ENCODE peak calls at places on chromosomes 3 and 15, in ten cellular contexts. One of them, this sample, is unnamed.

GRCh38 chr3:46065294-46065705 is 38.0 kb upstream of the XCR1 start:
- DNase-seq in fibroblast of mammary gland: no peak
- DNase-seq in H1: no peak
- DNase-seq in WTC11: no peak
- DNase-seq in hepatocyte: peak; percentile 22
- DNase-seq in neural crest cell: no peak
- DNase-seq in BE2C: peak; percentile 19
- DNase-seq in psoas muscle: peak; percentile 71
- DNase-seq in right lobe of liver: no peak
- DNase-seq in fibroblast of villous mesenchyme: no peak
- DNase-seq in this sample: peak; percentile 89

GRCh38 chr3:30587876-30588275 is 18.5 kb upstream of the TGFBR2 start:
- DNase-seq in H1: no peak
- DNase-seq in BE2C: no peak
- DNase-seq in fibroblast of villous mesenchyme: no peak
- DNase-seq in neural crest cell: no peak
- DNase-seq in hepatocyte: no peak
- DNase-seq in WTC11: no peak
- DNase-seq in fibroblast of mammary gland: no peak
- DNase-seq in psoas muscle: no peak
- DNase-seq in right lobe of liver: no peak
- DNase-seq in this sample: no peak

GRCh38 chr3:97821413-97821809 is 400 bp upstream of the CRYBG3 start:
- DNase-seq in neural crest cell: peak; percentile 19
- DNase-seq in fibroblast of mammary gland: peak; percentile 47
- DNase-seq in fibroblast of villous mesenchyme: peak; percentile 71
- DNase-seq in WTC11: peak; percentile 66
- DNase-seq in right lobe of liver: peak; percentile 60
- DNase-seq in BE2C: peak; percentile 55
- DNase-seq in H1: no peak
- DNase-seq in psoas muscle: peak; percentile 65
- DNase-seq in hepatocyte: peak; percentile 66
- DNase-seq in this sample: peak; percentile 66

GRCh38 chr3:66037330-66037985 is 1.3 kb downstream of the MAGI1 start:
- DNase-seq in fibroblast of villous mesenchyme: peak; percentile 57
- DNase-seq in right lobe of liver: peak; percentile 73
- DNase-seq in hepatocyte: peak; percentile 81
- DNase-seq in H1: peak; percentile 39
- DNase-seq in fibroblast of mammary gland: peak; percentile 48
- DNase-seq in psoas muscle: peak; percentile 64
- DNase-seq in neural crest cell: peak; percentile 11
- DNase-seq in WTC11: peak; percentile 65
- DNase-seq in BE2C: peak; percentile 58
- DNase-seq in this sample: peak; percentile 77

GRCh38 chr15:99324082-99324620 is 72.9 kb downstream of the LRRC28 start:
- DNase-seq in H1: no peak
- DNase-seq in BE2C: no peak
- DNase-seq in hepatocyte: no peak
- DNase-seq in psoas muscle: no peak
- DNase-seq in fibroblast of mammary gland: peak; percentile 89
- DNase-seq in right lobe of liver: no peak
- DNase-seq in WTC11: no peak
- DNase-seq in fibroblast of villous mesenchyme: peak; percentile 68
- DNase-seq in neural crest cell: no peak
- DNase-seq in this sample: no peak

GRCh38 chr3:11434697-11435096 is 162.5 kb downstream of the ATG7 start:
- DNase-seq in fibroblast of villous mesenchyme: no peak
- DNase-seq in fibroblast of mammary gland: no peak
- DNase-seq in neural crest cell: no peak
- DNase-seq in WTC11: no peak
- DNase-seq in psoas muscle: no peak
- DNase-seq in BE2C: no peak
- DNase-seq in H1: no peak
- DNase-seq in right lobe of liver: no peak
- DNase-seq in hepatocyte: no peak
- DNase-seq in this sample: no peak

GRCh38 chr3:95228416-95228815 is 1165.6 kb downstream of the NSUN3 start:
- DNase-seq in neural crest cell: no peak
- DNase-seq in fibroblast of villous mesenchyme: no peak
- DNase-seq in WTC11: no peak
- DNase-seq in right lobe of liver: no peak
- DNase-seq in BE2C: no peak
- DNase-seq in psoas muscle: no peak
- DNase-seq in hepatocyte: no peak
- DNase-seq in H1: no peak
- DNase-seq in fibroblast of mammary gland: no peak
- DNase-seq in this sample: no peak

GRCh38 chr15:40871749-40872617 is 2.1 kb downstream of the RHOV start:
- DNase-seq in H1: no peak
- DNase-seq in fibroblast of villous mesenchyme: no peak
- DNase-seq in neural crest cell: no peak
- DNase-seq in right lobe of liver: no peak
- DNase-seq in psoas muscle: no peak
- DNase-seq in hepatocyte: peak; percentile 83
- DNase-seq in WTC11: peak; percentile 73
- DNase-seq in fibroblast of mammary gland: no peak
- DNase-seq in BE2C: no peak
- DNase-seq in this sample: peak; percentile 60

GRCh38 chr3:190229632-190230424 is 92.4 kb downstream of the CLDN1 start:
- DNase-seq in BE2C: no peak
- DNase-seq in hepatocyte: no peak
- DNase-seq in right lobe of liver: no peak
- DNase-seq in neural crest cell: no peak
- DNase-seq in H1: no peak
- DNase-seq in fibroblast of mammary gland: peak; percentile 29
- DNase-seq in WTC11: no peak
- DNase-seq in fibroblast of villous mesenchyme: peak; percentile 43
- DNase-seq in psoas muscle: no peak
- DNase-seq in this sample: no peak

GRCh38 chr3:66797916-66798560 is 200.1 kb upstream of the KBTBD8 start:
- DNase-seq in neural crest cell: peak; percentile 51
- DNase-seq in right lobe of liver: no peak
- DNase-seq in H1: peak; percentile 78
- DNase-seq in fibroblast of mammary gland: peak; percentile 58
- DNase-seq in psoas muscle: peak; percentile 69
- DNase-seq in fibroblast of villous mesenchyme: peak; percentile 51
- DNase-seq in WTC11: peak; percentile 71
- DNase-seq in BE2C: no peak
- DNase-seq in hepatocyte: peak; percentile 39
- DNase-seq in this sample: peak; percentile 68

GRCh38 chr3:134406331-134407246 is 32.3 kb upstream of the AMOTL2 start:
- DNase-seq in H1: peak; percentile 50
- DNase-seq in hepatocyte: peak; percentile 48
- DNase-seq in fibroblast of mammary gland: no peak
- DNase-seq in neural crest cell: peak; percentile 63
- DNase-seq in BE2C: peak; percentile 84
- DNase-seq in psoas muscle: peak; percentile 60
- DNase-seq in fibroblast of villous mesenchyme: no peak
- DNase-seq in WTC11: peak; percentile 79
- DNase-seq in right lobe of liver: no peak
- DNase-seq in this sample: peak; percentile 69

GRCh38 chr3:193780810-193781472 is 187.9 kb downstream of the OPA1 start:
- DNase-seq in hepatocyte: peak; percentile 89
- DNase-seq in fibroblast of mammary gland: peak; percentile 79
- DNase-seq in WTC11: peak; percentile 72
- DNase-seq in psoas muscle: peak; percentile 81
- DNase-seq in BE2C: peak; percentile 74
- DNase-seq in H1: peak; percentile 50
- DNase-seq in right lobe of liver: peak; percentile 66
- DNase-seq in fibroblast of villous mesenchyme: peak; percentile 81
- DNase-seq in neural crest cell: peak; percentile 65
- DNase-seq in this sample: peak; percentile 68

GRCh38 chr15:83889995-83890394 is 236.1 kb downstream of the ADAMTSL3 start:
- DNase-seq in right lobe of liver: no peak
- DNase-seq in hepatocyte: no peak
- DNase-seq in WTC11: no peak
- DNase-seq in neural crest cell: no peak
- DNase-seq in H1: no peak
- DNase-seq in fibroblast of villous mesenchyme: no peak
- DNase-seq in BE2C: no peak
- DNase-seq in fibroblast of mammary gland: no peak
- DNase-seq in psoas muscle: no peak
- DNase-seq in this sample: no peak

GRCh38 chr3:100463002-100463401 is 29.4 kb upstream of the TMEM45A start:
- DNase-seq in neural crest cell: peak; percentile 12
- DNase-seq in hepatocyte: peak; percentile 79
- DNase-seq in fibroblast of villous mesenchyme: peak; percentile 78
- DNase-seq in BE2C: peak; percentile 37
- DNase-seq in fibroblast of mammary gland: peak; percentile 80
- DNase-seq in psoas muscle: no peak
- DNase-seq in right lobe of liver: peak; percentile 52
- DNase-seq in H1: no peak
- DNase-seq in WTC11: no peak
- DNase-seq in this sample: peak; percentile 24

GRCh38 chr15:45251888-45252287 is at the start of gene SLC28A2:
- DNase-seq in psoas muscle: no peak
- DNase-seq in H1: no peak
- DNase-seq in neural crest cell: no peak
- DNase-seq in WTC11: no peak
- DNase-seq in fibroblast of villous mesenchyme: no peak
- DNase-seq in fibroblast of mammary gland: no peak
- DNase-seq in hepatocyte: no peak
- DNase-seq in right lobe of liver: no peak
- DNase-seq in BE2C: no peak
- DNase-seq in this sample: no peak

GRCh38 chr15:70766597-70766996 is 3.2 kb upstream of the UACA start:
- DNase-seq in psoas muscle: no peak
- DNase-seq in WTC11: no peak
- DNase-seq in H1: no peak
- DNase-seq in right lobe of liver: no peak
- DNase-seq in hepatocyte: no peak
- DNase-seq in neural crest cell: no peak
- DNase-seq in fibroblast of villous mesenchyme: no peak
- DNase-seq in BE2C: no peak
- DNase-seq in fibroblast of mammary gland: no peak
- DNase-seq in this sample: no peak

DNA sequence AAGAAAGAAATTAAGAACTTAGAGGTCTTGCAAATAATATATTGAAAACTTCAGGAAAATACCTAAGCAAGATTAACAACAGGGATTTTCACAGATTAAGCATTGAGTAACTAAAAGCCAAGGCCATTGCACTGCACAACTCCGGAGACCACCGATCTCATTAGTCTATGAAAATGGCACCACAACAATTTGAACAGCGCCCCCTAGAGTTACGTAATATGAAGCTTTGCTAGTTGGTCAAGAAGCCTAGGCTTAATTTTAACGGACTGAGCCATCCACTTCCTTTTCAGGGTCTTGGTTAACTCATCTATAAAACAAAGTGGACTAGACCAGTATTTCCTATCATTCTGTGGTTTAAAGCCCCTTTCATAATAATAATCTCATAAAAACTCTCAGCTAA is 24.8 kb downstream of the TMEM212 start:
- DNase-seq in fibroblast of villous mesenchyme: peak; percentile 42
- DNase-seq in neural crest cell: no peak
- DNase-seq in BE2C: peak; percentile 14
- DNase-seq in psoas muscle: no peak
- DNase-seq in hepatocyte: no peak
- DNase-seq in H1: no peak
- DNase-seq in right lobe of liver: no peak
- DNase-seq in WTC11: no peak
- DNase-seq in fibroblast of mammary gland: no peak
- DNase-seq in this sample: no peak
- TF ChIP-seq CTCF in fibroblast of villous mesenchyme: peak; percentile 39
- TF ChIP-seq CTCF in neural crest cell: peak; percentile 49
- TF ChIP-seq CTCF in BE2C: peak; percentile 41
- TF ChIP-seq CTCF in psoas muscle: no peak
- TF ChIP-seq CTCF in hepatocyte: peak; percentile 32
- TF ChIP-seq CTCF in H1: peak; percentile 57
- TF ChIP-seq CTCF in right lobe of liver: no peak
- TF ChIP-seq CTCF in WTC11: peak; percentile 58
- TF ChIP-seq CTCF in fibroblast of mammary gland: peak; percentile 36
- TF ChIP-seq CTCF in this sample: no peak

DNA sequence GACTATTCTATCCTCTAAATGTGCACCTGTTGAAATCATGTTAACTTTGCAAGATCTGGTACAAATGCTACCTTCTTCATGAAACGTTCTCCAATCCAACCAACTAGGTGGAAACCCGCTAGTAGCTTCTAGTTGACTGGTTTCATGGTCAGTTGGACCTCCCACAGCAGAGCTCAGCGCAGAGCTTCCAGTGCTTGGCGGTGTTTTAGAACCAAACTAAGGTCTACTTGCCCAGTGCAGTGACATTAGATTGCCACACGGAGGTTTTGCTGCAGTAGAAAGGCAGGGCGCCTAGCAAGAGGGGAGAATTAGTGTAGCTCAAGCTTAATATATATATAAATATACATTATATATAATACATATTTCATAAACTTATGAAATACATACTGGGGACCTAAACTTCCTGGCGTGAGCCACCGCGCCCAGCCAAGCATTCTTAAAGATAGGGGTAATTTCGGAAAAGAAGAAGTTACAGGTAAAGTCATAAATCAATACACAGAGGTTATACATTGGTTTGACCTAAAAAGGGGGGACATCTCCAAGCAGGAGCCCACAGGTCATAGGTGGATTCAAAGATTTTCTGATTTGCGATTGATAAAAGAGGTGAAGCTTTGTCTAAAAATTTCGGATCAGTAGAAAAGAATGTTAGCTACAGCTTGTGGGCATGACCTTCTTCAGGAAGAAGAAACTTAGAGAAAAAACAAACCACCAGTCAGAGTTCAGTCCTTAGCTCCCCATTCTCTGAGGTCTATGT is 2.0 kb upstream of the OXSR1 start:
- DNase-seq in psoas muscle: no peak
- DNase-seq in fibroblast of villous mesenchyme: no peak
- DNase-seq in right lobe of liver: no peak
- DNase-seq in BE2C: no peak
- DNase-seq in neural crest cell: no peak
- DNase-seq in fibroblast of mammary gland: no peak
- DNase-seq in hepatocyte: peak; percentile 22
- DNase-seq in H1: no peak
- DNase-seq in WTC11: no peak
- DNase-seq in this sample: no peak
- TF ChIP-seq CTCF in psoas muscle: peak; percentile 10
- TF ChIP-seq CTCF in fibroblast of villous mesenchyme: no peak
- TF ChIP-seq CTCF in right lobe of liver: no peak
- TF ChIP-seq CTCF in BE2C: no peak
- TF ChIP-seq CTCF in neural crest cell: peak; percentile 23
- TF ChIP-seq CTCF in fibroblast of mammary gland: no peak
- TF ChIP-seq CTCF in hepatocyte: peak; percentile 8
- TF ChIP-seq CTCF in H1: peak; percentile 16
- TF ChIP-seq CTCF in WTC11: no peak
- TF ChIP-seq CTCF in this sample: no peak

GRCh38 chr3:87167634-87168456 is 59.3 kb upstream of the CHMP2B start:
- DNase-seq in BE2C: peak; percentile 18
- DNase-seq in H1: no peak
- DNase-seq in psoas muscle: no peak
- DNase-seq in right lobe of liver: no peak
- DNase-seq in hepatocyte: peak; percentile 66
- DNase-seq in fibroblast of villous mesenchyme: peak; percentile 61
- DNase-seq in WTC11: no peak
- DNase-seq in fibroblast of mammary gland: peak; percentile 61
- DNase-seq in neural crest cell: peak; percentile 35
- DNase-seq in this sample: peak; percentile 5
- TF ChIP-seq CTCF in BE2C: peak; percentile 69
- TF ChIP-seq CTCF in H1: peak; percentile 65
- TF ChIP-seq CTCF in psoas muscle: peak; percentile 67
- TF ChIP-seq CTCF in right lobe of liver: peak; percentile 53
- TF ChIP-seq CTCF in hepatocyte: peak; percentile 65
- TF ChIP-seq CTCF in fibroblast of villous mesenchyme: peak; percentile 70
- TF ChIP-seq CTCF in WTC11: peak; percentile 51
- TF ChIP-seq CTCF in fibroblast of mammary gland: peak; percentile 70
- TF ChIP-seq CTCF in neural crest cell: peak; percentile 78
- TF ChIP-seq CTCF in this sample: peak; percentile 27

GRCh38 chr3:4819761-4820160 is 159.5 kb upstream of the BHLHE40 start:
- DNase-seq in hepatocyte: no peak
- DNase-seq in WTC11: no peak
- DNase-seq in psoas muscle: no peak
- DNase-seq in H1: no peak
- DNase-seq in neural crest cell: no peak
- DNase-seq in fibroblast of villous mesenchyme: no peak
- DNase-seq in right lobe of liver: no peak
- DNase-seq in fibroblast of mammary gland: no peak
- DNase-seq in BE2C: no peak
- DNase-seq in this sample: no peak
- TF ChIP-seq CTCF in hepatocyte: no peak
- TF ChIP-seq CTCF in WTC11: no peak
- TF ChIP-seq CTCF in psoas muscle: no peak
- TF ChIP-seq CTCF in H1: no peak
- TF ChIP-seq CTCF in neural crest cell: no peak
- TF ChIP-seq CTCF in fibroblast of villous mesenchyme: no peak
- TF ChIP-seq CTCF in right lobe of liver: no peak
- TF ChIP-seq CTCF in fibroblast of mammary gland: no peak
- TF ChIP-seq CTCF in BE2C: no peak
- TF ChIP-seq CTCF in this sample: no peak

This sample was measured in thyroid gland.